ENCODE peak calls at places on chromosomes 6 and 20, in five cellular contexts. One of them, this sample, is unnamed.

GRCh38 chr20:17611290-17611539 is 41.3 kb downstream of the DSTN start:
- DNase-seq in AG10803: no peak
- DNase-seq in cardiac fibroblast: no peak
- DNase-seq in pancreas: peak; percentile 71
- DNase-seq in CD8-positive, alpha-beta T cell: no peak
- DNase-seq in this sample: no peak

GRCh38 chr20:59314872-59315500 is 14.6 kb downstream of the EDN3 start:
- DNase-seq in AG10803: no peak
- DNase-seq in cardiac fibroblast: no peak
- DNase-seq in pancreas: no peak
- DNase-seq in CD8-positive, alpha-beta T cell: no peak
- DNase-seq in this sample: no peak

GRCh38 chr6:53090576-53090975 is 25.4 kb downstream of the FBXO9 start:
- DNase-seq in AG10803: peak; percentile 50
- DNase-seq in cardiac fibroblast: peak; percentile 57
- DNase-seq in pancreas: no peak
- DNase-seq in CD8-positive, alpha-beta T cell: no peak
- DNase-seq in this sample: no peak

GRCh38 chr6:90413867-90414266 is 117.2 kb upstream of the BACH2 start:
- DNase-seq in AG10803: no peak
- DNase-seq in cardiac fibroblast: no peak
- DNase-seq in pancreas: peak; percentile 11
- DNase-seq in CD8-positive, alpha-beta T cell: peak; percentile 79
- DNase-seq in this sample: no peak

GRCh38 chr6:77092971-77093370 is 370.3 kb downstream of the HTR1B start:
- DNase-seq in AG10803: peak; percentile 52
- DNase-seq in cardiac fibroblast: peak; percentile 77
- DNase-seq in pancreas: no peak
- DNase-seq in CD8-positive, alpha-beta T cell: no peak
- DNase-seq in this sample: no peak

GRCh38 chr6:69735029-69735428 is 61.8 kb downstream of the LMBRD1 start:
- DNase-seq in AG10803: no peak
- DNase-seq in cardiac fibroblast: no peak
- DNase-seq in pancreas: no peak
- DNase-seq in CD8-positive, alpha-beta T cell: no peak
- DNase-seq in this sample: no peak

GRCh38 chr6:143180205-143180604 is 119.5 kb downstream of the AIG1 start:
- DNase-seq in AG10803: no peak
- DNase-seq in cardiac fibroblast: no peak
- DNase-seq in pancreas: no peak
- DNase-seq in CD8-positive, alpha-beta T cell: no peak
- DNase-seq in this sample: no peak

GRCh38 chr20:44022464-44022863 is 107.8 kb downstream of the TOX2 start:
- DNase-seq in AG10803: no peak
- DNase-seq in cardiac fibroblast: no peak
- DNase-seq in pancreas: no peak
- DNase-seq in CD8-positive, alpha-beta T cell: peak; percentile 45
- DNase-seq in this sample: no peak

GRCh38 chr6:115832186-115832585 is 228.5 kb downstream of the FRK start:
- DNase-seq in AG10803: no peak
- DNase-seq in cardiac fibroblast: no peak
- DNase-seq in pancreas: no peak
- DNase-seq in CD8-positive, alpha-beta T cell: no peak
- DNase-seq in this sample: no peak

GRCh38 chr6:33622456-33623431 is 1.6 kb downstream of the ITPR3 start:
- DNase-seq in AG10803: no peak
- DNase-seq in cardiac fibroblast: peak; percentile 46
- DNase-seq in pancreas: no peak
- DNase-seq in CD8-positive, alpha-beta T cell: no peak
- DNase-seq in this sample: no peak

GRCh38 chr20:10919549-10920140 is 245.8 kb upstream of the JAG1 start:
- DNase-seq in AG10803: peak; percentile 70
- DNase-seq in cardiac fibroblast: peak; percentile 87
- DNase-seq in pancreas: no peak
- DNase-seq in CD8-positive, alpha-beta T cell: no peak
- DNase-seq in this sample: no peak

GRCh38 chr6:41286544-41287346 is at the start of gene TREM1:
- DNase-seq in AG10803: peak; percentile 70
- DNase-seq in cardiac fibroblast: peak; percentile 96
- DNase-seq in pancreas: no peak
- DNase-seq in CD8-positive, alpha-beta T cell: no peak
- DNase-seq in this sample: no peak

GRCh38 chr6:35086636-35087360 is 54.3 kb downstream of the TCP11 start:
- DNase-seq in AG10803: no peak
- DNase-seq in cardiac fibroblast: no peak
- DNase-seq in pancreas: no peak
- DNase-seq in CD8-positive, alpha-beta T cell: peak; percentile 41
- DNase-seq in this sample: no peak

GRCh38 chr6:4703367-4703766 is 72.8 kb upstream of the CDYL start:
- DNase-seq in AG10803: peak; percentile 9
- DNase-seq in cardiac fibroblast: no peak
- DNase-seq in pancreas: no peak
- DNase-seq in CD8-positive, alpha-beta T cell: no peak
- DNase-seq in this sample: no peak

GRCh38 chr6:66896415-66896814 is 1189.4 kb upstream of the EYS start:
- DNase-seq in AG10803: no peak
- DNase-seq in cardiac fibroblast: peak; percentile 65
- DNase-seq in pancreas: no peak
- DNase-seq in CD8-positive, alpha-beta T cell: no peak
- DNase-seq in this sample: no peak

GRCh38 chr6:135901776-135902524 is 50.4 kb downstream of the PDE7B start:
- DNase-seq in AG10803: peak; percentile 89
- DNase-seq in cardiac fibroblast: peak; percentile 95
- DNase-seq in pancreas: no peak
- DNase-seq in CD8-positive, alpha-beta T cell: no peak
- DNase-seq in this sample: no peak

GRCh38 chr6:139378882-139379341 is 4.5 kb upstream of the CITED2 start:
- DNase-seq in AG10803: no peak
- DNase-seq in cardiac fibroblast: peak; percentile 55
- DNase-seq in pancreas: no peak
- DNase-seq in CD8-positive, alpha-beta T cell: no peak
- DNase-seq in this sample: no peak

GRCh38 chr20:63446174-63447024 is 26.1 kb downstream of the KCNQ2 start:
- DNase-seq in AG10803: no peak
- DNase-seq in cardiac fibroblast: no peak
- DNase-seq in pancreas: no peak
- DNase-seq in CD8-positive, alpha-beta T cell: no peak
- DNase-seq in this sample: no peak

GRCh38 chr6:111865049-111865585 is 8.1 kb downstream of the FYN start:
- DNase-seq in AG10803: no peak
- DNase-seq in cardiac fibroblast: no peak
- DNase-seq in pancreas: no peak
- DNase-seq in CD8-positive, alpha-beta T cell: no peak
- DNase-seq in this sample: no peak

GRCh38 chr6:28377879-28378278 is 21.7 kb downstream of the ZSCAN12 start:
- DNase-seq in AG10803: no peak
- DNase-seq in cardiac fibroblast: no peak
- DNase-seq in pancreas: no peak
- DNase-seq in CD8-positive, alpha-beta T cell: no peak
- DNase-seq in this sample: no peak

GRCh38 chr6:32982084-32982701 is 13.8 kb downstream of the BRD2 start:
- DNase-seq in AG10803: peak; percentile 49
- DNase-seq in cardiac fibroblast: peak; percentile 31
- DNase-seq in pancreas: no peak
- DNase-seq in CD8-positive, alpha-beta T cell: no peak
- DNase-seq in this sample: no peak

GRCh38 chr6:106510090-106510970 is 119.0 kb downstream of the RTN4IP1 start:
- DNase-seq in AG10803: no peak
- DNase-seq in cardiac fibroblast: peak; percentile 47
- DNase-seq in pancreas: peak; percentile 44
- DNase-seq in CD8-positive, alpha-beta T cell: peak; percentile 78
- DNase-seq in this sample: peak; percentile 64

GRCh38 chr6:33170176-33171095 is 21.8 kb downstream of the COL11A2 start:
- DNase-seq in AG10803: no peak
- DNase-seq in cardiac fibroblast: no peak
- DNase-seq in pancreas: no peak
- DNase-seq in CD8-positive, alpha-beta T cell: no peak
- DNase-seq in this sample: no peak

GRCh38 chr6:81814365-81815109 is 62.1 kb upstream of the TENT5A start:
- DNase-seq in AG10803: peak; percentile 46
- DNase-seq in cardiac fibroblast: peak; percentile 52
- DNase-seq in pancreas: no peak
- DNase-seq in CD8-positive, alpha-beta T cell: no peak
- DNase-seq in this sample: no peak

GRCh38 chr6:165660881-165661415 is 2.1 kb downstream of the PDE10A start:
- DNase-seq in AG10803: no peak
- DNase-seq in cardiac fibroblast: no peak
- DNase-seq in pancreas: no peak
- DNase-seq in CD8-positive, alpha-beta T cell: no peak
- DNase-seq in this sample: no peak
- H3K4me3 ChIP-seq in AG10803: peak overlapping the region; percentile 34
- H3K4me3 ChIP-seq in cardiac fibroblast: peak overlapping the region; percentile 97
- H3K4me3 ChIP-seq in pancreas: peak overlapping the region; percentile 49
- H3K4me3 ChIP-seq in CD8-positive, alpha-beta T cell: no peak overlapping the region
- H3K4me3 ChIP-seq in this sample: no peak overlapping the region

GRCh38 chr6:7532232-7532631 is 9.2 kb upstream of the DSP start:
- DNase-seq in AG10803: no peak
- DNase-seq in cardiac fibroblast: no peak
- DNase-seq in pancreas: no peak
- DNase-seq in CD8-positive, alpha-beta T cell: no peak
- DNase-seq in this sample: no peak
- H3K4me3 ChIP-seq in AG10803: no peak overlapping the region
- H3K4me3 ChIP-seq in cardiac fibroblast: no peak overlapping the region
- H3K4me3 ChIP-seq in pancreas: no peak overlapping the region
- H3K4me3 ChIP-seq in CD8-positive, alpha-beta T cell: no peak overlapping the region
- H3K4me3 ChIP-seq in this sample: no peak overlapping the region

GRCh38 chr6:146912730-146913680 is 291.2 kb upstream of the STXBP5 start:
- DNase-seq in AG10803: peak; percentile 29
- DNase-seq in cardiac fibroblast: peak; percentile 72
- DNase-seq in pancreas: no peak
- DNase-seq in CD8-positive, alpha-beta T cell: no peak
- DNase-seq in this sample: no peak
- H3K4me3 ChIP-seq in AG10803: peak overlapping the region; percentile 36
- H3K4me3 ChIP-seq in cardiac fibroblast: no peak overlapping the region
- H3K4me3 ChIP-seq in pancreas: no peak overlapping the region
- H3K4me3 ChIP-seq in CD8-positive, alpha-beta T cell: no peak overlapping the region
- H3K4me3 ChIP-seq in this sample: no peak overlapping the region

DNA sequence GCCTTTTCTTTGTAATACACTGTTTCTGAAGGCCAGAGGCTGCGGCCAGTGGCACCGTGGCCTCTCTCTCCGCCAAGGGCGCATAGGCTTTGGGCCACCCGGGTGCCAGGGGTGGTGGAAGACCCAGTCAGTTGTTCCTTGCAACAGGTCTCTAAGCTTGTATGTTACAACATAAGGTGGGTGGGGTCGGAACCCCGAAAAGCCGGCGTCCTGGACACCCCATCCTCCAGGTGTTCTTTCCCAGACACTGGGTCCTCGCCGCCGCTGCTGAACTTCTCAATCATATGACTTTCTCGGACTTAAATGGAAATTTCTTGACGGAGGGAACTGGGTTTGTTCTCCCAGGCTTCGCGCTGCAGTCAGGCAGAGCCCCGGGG is 1.0 kb upstream of the KCNQ5 start:
- DNase-seq in AG10803: no peak
- DNase-seq in cardiac fibroblast: peak; percentile 29
- DNase-seq in pancreas: no peak
- DNase-seq in CD8-positive, alpha-beta T cell: no peak
- DNase-seq in this sample: no peak
- H3K4me3 ChIP-seq in AG10803: peak overlapping the region; percentile 72
- H3K4me3 ChIP-seq in cardiac fibroblast: peak overlapping the region; percentile 69
- H3K4me3 ChIP-seq in pancreas: peak overlapping the region; percentile 58
- H3K4me3 ChIP-seq in CD8-positive, alpha-beta T cell: peak overlapping the region; percentile 80
- H3K4me3 ChIP-seq in this sample: peak overlapping the region; percentile 64

GRCh38 chr6:125149256-125150144 is 4.1 kb upstream of the TPD52L1 start:
- DNase-seq in AG10803: no peak
- DNase-seq in cardiac fibroblast: peak; percentile 60
- DNase-seq in pancreas: no peak
- DNase-seq in CD8-positive, alpha-beta T cell: no peak
- DNase-seq in this sample: no peak
- H3K4me3 ChIP-seq in AG10803: no peak overlapping the region
- H3K4me3 ChIP-seq in cardiac fibroblast: no peak overlapping the region
- H3K4me3 ChIP-seq in pancreas: no peak overlapping the region
- H3K4me3 ChIP-seq in CD8-positive, alpha-beta T cell: no peak overlapping the region
- H3K4me3 ChIP-seq in this sample: no peak overlapping the region

GRCh38 chr6:26490576-26490964 is 9.5 kb upstream of the BTN1A1 start:
- DNase-seq in AG10803: no peak
- DNase-seq in cardiac fibroblast: no peak
- DNase-seq in pancreas: no peak
- DNase-seq in CD8-positive, alpha-beta T cell: no peak
- DNase-seq in this sample: no peak

GRCh38 chr6:26491604-26492003 is 8.5 kb upstream of the BTN1A1 start:
- DNase-seq in AG10803: no peak
- DNase-seq in cardiac fibroblast: no peak
- DNase-seq in pancreas: no peak
- DNase-seq in CD8-positive, alpha-beta T cell: no peak
- DNase-seq in this sample: no peak

GRCh38 chr6:26494117-26494516 is 6.0 kb upstream of the BTN1A1 start:
- DNase-seq in AG10803: no peak
- DNase-seq in cardiac fibroblast: no peak
- DNase-seq in pancreas: no peak
- DNase-seq in CD8-positive, alpha-beta T cell: no peak
- DNase-seq in this sample: no peak

GRCh38 chr6:26489926-26490575 is 10.1 kb upstream of the BTN1A1 start:
- DNase-seq in AG10803: no peak
- DNase-seq in cardiac fibroblast: no peak
- DNase-seq in pancreas: no peak
- DNase-seq in CD8-positive, alpha-beta T cell: no peak
- DNase-seq in this sample: no peak

GRCh38 chr6:26493258-26493657 is 6.8 kb upstream of the BTN1A1 start:
- DNase-seq in AG10803: peak; percentile 28
- DNase-seq in cardiac fibroblast: peak; percentile 44
- DNase-seq in pancreas: no peak
- DNase-seq in CD8-positive, alpha-beta T cell: no peak
- DNase-seq in this sample: no peak
- H3K4me3 ChIP-seq in AG10803: no peak overlapping the region
- H3K4me3 ChIP-seq in cardiac fibroblast: no peak overlapping the region
- H3K4me3 ChIP-seq in pancreas: no peak overlapping the region
- H3K4me3 ChIP-seq in CD8-positive, alpha-beta T cell: no peak overlapping the region
- H3K4me3 ChIP-seq in this sample: no peak overlapping the region

GRCh38 chr20:40897177-40897700 is 131.4 kb upstream of the TOP1 start:
- DNase-seq in AG10803: peak; percentile 69
- DNase-seq in cardiac fibroblast: peak; percentile 7
- DNase-seq in pancreas: no peak
- DNase-seq in CD8-positive, alpha-beta T cell: no peak
- DNase-seq in this sample: no peak
- H3K4me3 ChIP-seq in AG10803: no peak overlapping the region
- H3K4me3 ChIP-seq in cardiac fibroblast: no peak overlapping the region
- H3K4me3 ChIP-seq in pancreas: no peak overlapping the region
- H3K4me3 ChIP-seq in CD8-positive, alpha-beta T cell: no peak overlapping the region
- H3K4me3 ChIP-seq in this sample: no peak overlapping the region

This sample was measured in GM12864.